ENCODE peak calls at places on chromosomes 13 and 19, in six cellular contexts. One of them, this sample, is unnamed.

GRCh38 chr13:98307392-98307743 is 130.3 kb upstream of the RNF113B start:
- DNase-seq in Caco-2: no peak
- DNase-seq in lung: no peak
- DNase-seq in CD8-positive, alpha-beta T cell: no peak
- DNase-seq in A549: no peak
- DNase-seq in heart right ventricle: no peak
- DNase-seq in this sample: no peak

GRCh38 chr13:99133848-99134247 is 66.8 kb upstream of the UBAC2 start:
- DNase-seq in Caco-2: no peak
- DNase-seq in lung: no peak
- DNase-seq in CD8-positive, alpha-beta T cell: no peak
- DNase-seq in A549: no peak
- DNase-seq in heart right ventricle: no peak
- DNase-seq in this sample: no peak

GRCh38 chr13:42056146-42056545 is 7.7 kb downstream of the DGKH start:
- DNase-seq in Caco-2: no peak
- DNase-seq in lung: no peak
- DNase-seq in CD8-positive, alpha-beta T cell: no peak
- DNase-seq in A549: no peak
- DNase-seq in heart right ventricle: no peak
- DNase-seq in this sample: no peak

GRCh38 chr13:51618626-51619025 is 34.4 kb downstream of the WDFY2 start:
- DNase-seq in Caco-2: no peak
- DNase-seq in lung: no peak
- DNase-seq in CD8-positive, alpha-beta T cell: no peak
- DNase-seq in A549: no peak
- DNase-seq in heart right ventricle: no peak
- DNase-seq in this sample: no peak

GRCh38 chr19:53945998-53946397 is 16.7 kb upstream of the CACNG8 start:
- DNase-seq in Caco-2: no peak
- DNase-seq in lung: no peak
- DNase-seq in CD8-positive, alpha-beta T cell: no peak
- DNase-seq in A549: no peak
- DNase-seq in heart right ventricle: no peak
- DNase-seq in this sample: no peak

GRCh38 chr19:46303702-46304397 is 7.0 kb downstream of the HIF3A start:
- DNase-seq in Caco-2: peak; percentile 98
- DNase-seq in lung: peak; percentile 93
- DNase-seq in CD8-positive, alpha-beta T cell: no peak
- DNase-seq in A549: peak; percentile 40
- DNase-seq in heart right ventricle: peak; percentile 68
- DNase-seq in this sample: peak; percentile 76

GRCh38 chr13:107066355-107066754 is 498.4 kb upstream of the ARGLU1 start:
- DNase-seq in Caco-2: no peak
- DNase-seq in lung: no peak
- DNase-seq in CD8-positive, alpha-beta T cell: no peak
- DNase-seq in A549: no peak
- DNase-seq in heart right ventricle: no peak
- DNase-seq in this sample: no peak

GRCh38 chr13:110057052-110057451 is 249.9 kb downstream of the COL4A1 start:
- DNase-seq in Caco-2: no peak
- DNase-seq in lung: no peak
- DNase-seq in CD8-positive, alpha-beta T cell: no peak
- DNase-seq in A549: no peak
- DNase-seq in heart right ventricle: no peak
- DNase-seq in this sample: no peak

DNA sequence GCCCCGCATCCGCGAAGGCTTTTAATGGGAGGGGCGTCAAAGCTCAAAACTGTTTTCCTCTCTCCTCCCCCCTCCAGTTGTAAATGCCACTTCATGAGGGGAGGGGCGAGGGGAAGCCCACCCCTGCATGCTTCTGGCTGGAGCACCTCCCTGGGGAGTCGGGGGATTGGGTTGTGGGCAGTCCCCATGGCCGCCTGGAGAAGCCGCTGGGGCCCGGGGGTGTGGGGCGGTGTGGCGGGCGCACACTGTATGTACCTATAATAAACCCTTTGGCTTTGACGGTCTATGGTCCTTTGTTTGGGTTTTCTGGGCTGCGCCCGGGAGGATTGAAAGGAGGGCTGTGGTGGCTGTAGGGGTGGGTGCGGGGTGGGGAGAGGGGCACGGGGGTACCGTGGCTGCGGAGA is 490 bp upstream of the SHKBP1 start:
- DNase-seq in Caco-2: no peak
- DNase-seq in lung: no peak
- DNase-seq in CD8-positive, alpha-beta T cell: no peak
- DNase-seq in A549: no peak
- DNase-seq in heart right ventricle: no peak
- DNase-seq in this sample: no peak
- H3K4me1 ChIP-seq in Caco-2: peaks cover 4% of the 10 kb centered on the region
- H3K4me1 ChIP-seq in lung: peaks cover 6% of the 10 kb centered on the region
- H3K4me1 ChIP-seq in CD8-positive, alpha-beta T cell: peaks cover 20% of the 10 kb centered on the region
- H3K4me1 ChIP-seq in A549: peaks cover 17% of the 10 kb centered on the region
- H3K4me1 ChIP-seq in heart right ventricle: peaks cover 10% of the 10 kb centered on the region
- H3K4me1 ChIP-seq in this sample: peaks cover 22% of the 10 kb centered on the region

DNA sequence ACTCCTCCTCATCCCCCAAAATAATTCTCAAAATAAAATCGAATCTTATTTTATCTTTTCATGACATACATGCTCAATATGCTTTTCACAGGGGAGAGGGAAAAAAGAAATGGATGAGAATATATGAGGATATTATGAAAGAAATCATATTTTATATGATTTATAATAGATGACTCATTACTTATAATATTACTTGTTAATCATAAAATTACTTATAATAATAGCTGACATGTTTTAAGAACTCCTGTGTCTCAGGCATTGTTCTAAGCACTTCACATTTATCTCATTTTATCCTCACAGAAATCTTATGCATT is 3.0 kb upstream of the CEACAM3 start:
- DNase-seq in Caco-2: no peak
- DNase-seq in lung: no peak
- DNase-seq in CD8-positive, alpha-beta T cell: no peak
- DNase-seq in A549: no peak
- DNase-seq in heart right ventricle: no peak
- DNase-seq in this sample: no peak
- TF ChIP-seq CTCF in Caco-2: no peak
- TF ChIP-seq CTCF in lung: no peak
- TF ChIP-seq CTCF in CD8-positive, alpha-beta T cell: no peak
- TF ChIP-seq CTCF in A549: no peak
- TF ChIP-seq CTCF in heart right ventricle: no peak
- TF ChIP-seq CTCF in this sample: no peak

GRCh38 chr19:7196721-7197168 is 97.5 kb downstream of the INSR start:
- DNase-seq in Caco-2: no peak
- DNase-seq in lung: no peak
- DNase-seq in CD8-positive, alpha-beta T cell: no peak
- DNase-seq in A549: no peak
- DNase-seq in heart right ventricle: no peak
- DNase-seq in this sample: peak; percentile 71
- H3K4me1 ChIP-seq in Caco-2: peaks cover 19% of the 10 kb centered on the region
- H3K4me1 ChIP-seq in lung: peaks cover 10% of the 10 kb centered on the region
- H3K4me1 ChIP-seq in CD8-positive, alpha-beta T cell: peaks cover 29% of the 10 kb centered on the region
- H3K4me1 ChIP-seq in A549: peaks cover 27% of the 10 kb centered on the region
- H3K4me1 ChIP-seq in heart right ventricle: peaks cover 16% of the 10 kb centered on the region
- H3K4me1 ChIP-seq in this sample: peaks cover 34% of the 10 kb centered on the region

GRCh38 chr13:93325303-93326297 is 99.0 kb downstream of the GPC6 start:
- DNase-seq in Caco-2: no peak
- DNase-seq in lung: no peak
- DNase-seq in CD8-positive, alpha-beta T cell: no peak
- DNase-seq in A549: no peak
- DNase-seq in heart right ventricle: no peak
- DNase-seq in this sample: no peak
- TF ChIP-seq CTCF in Caco-2: no peak
- TF ChIP-seq CTCF in lung: no peak
- TF ChIP-seq CTCF in CD8-positive, alpha-beta T cell: no peak
- TF ChIP-seq CTCF in A549: no peak
- TF ChIP-seq CTCF in heart right ventricle: no peak
- TF ChIP-seq CTCF in this sample: no peak

GRCh38 chr13:24218977-24219376 is 58.5 kb downstream of the SPATA13 start:
- DNase-seq in Caco-2: no peak
- DNase-seq in lung: no peak
- DNase-seq in CD8-positive, alpha-beta T cell: no peak
- DNase-seq in A549: no peak
- DNase-seq in heart right ventricle: no peak
- DNase-seq in this sample: no peak

GRCh38 chr13:24223341-24224231 is 63.1 kb downstream of the SPATA13 start:
- DNase-seq in Caco-2: no peak
- DNase-seq in lung: no peak
- DNase-seq in CD8-positive, alpha-beta T cell: no peak
- DNase-seq in A549: no peak
- DNase-seq in heart right ventricle: no peak
- DNase-seq in this sample: no peak

GRCh38 chr13:24220086-24220703 is 59.7 kb downstream of the SPATA13 start:
- DNase-seq in Caco-2: peak; percentile 64
- DNase-seq in lung: peak; percentile 58
- DNase-seq in CD8-positive, alpha-beta T cell: peak; percentile 48
- DNase-seq in A549: peak; percentile 46
- DNase-seq in heart right ventricle: no peak
- DNase-seq in this sample: no peak

GRCh38 chr13:24222756-24223155 is 62.2 kb downstream of the SPATA13 start:
- DNase-seq in Caco-2: no peak
- DNase-seq in lung: no peak
- DNase-seq in CD8-positive, alpha-beta T cell: no peak
- DNase-seq in A549: no peak
- DNase-seq in heart right ventricle: no peak
- DNase-seq in this sample: no peak

DNA sequence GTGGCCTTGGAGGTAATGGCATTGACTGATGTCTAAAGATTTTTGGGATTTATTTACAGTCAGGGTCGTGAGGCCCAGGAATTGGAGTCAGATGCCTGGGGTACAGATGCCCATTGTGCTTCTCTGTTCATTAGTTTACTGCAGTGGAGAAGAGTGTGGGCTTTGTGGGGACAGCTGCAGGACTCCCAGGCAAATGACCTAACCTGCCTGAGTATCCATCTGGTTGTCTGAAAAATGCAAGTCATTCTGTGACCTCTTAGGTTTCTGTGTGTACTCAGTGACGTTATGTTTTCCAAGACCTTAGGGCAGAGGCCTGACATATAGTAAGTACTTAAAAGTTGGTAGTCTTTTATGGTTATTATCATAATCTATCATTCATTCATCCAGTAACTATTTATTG is 60.5 kb downstream of the SPATA13 start:
- DNase-seq in Caco-2: no peak
- DNase-seq in lung: no peak
- DNase-seq in CD8-positive, alpha-beta T cell: no peak
- DNase-seq in A549: peak; percentile 10
- DNase-seq in heart right ventricle: no peak
- DNase-seq in this sample: no peak
- H3K4me1 ChIP-seq in Caco-2: peaks cover 17% of the 10 kb centered on the region
- H3K4me1 ChIP-seq in lung: peaks cover 12% of the 10 kb centered on the region
- H3K4me1 ChIP-seq in CD8-positive, alpha-beta T cell: peaks cover 23% of the 10 kb centered on the region
- H3K4me1 ChIP-seq in A549: peaks cover 50% of the 10 kb centered on the region
- H3K4me1 ChIP-seq in heart right ventricle: peaks cover 42% of the 10 kb centered on the region
- H3K4me1 ChIP-seq in this sample: no peaks in the 10 kb centered on the region

GRCh38 chr19:6272411-6272791 is 7.4 kb downstream of the MLLT1 start:
- DNase-seq in Caco-2: no peak
- DNase-seq in lung: no peak
- DNase-seq in CD8-positive, alpha-beta T cell: no peak
- DNase-seq in A549: no peak
- DNase-seq in heart right ventricle: no peak
- DNase-seq in this sample: no peak

GRCh38 chr19:6271721-6272410 is 7.9 kb downstream of the MLLT1 start:
- DNase-seq in Caco-2: no peak
- DNase-seq in lung: peak; percentile 73
- DNase-seq in CD8-positive, alpha-beta T cell: no peak
- DNase-seq in A549: no peak
- DNase-seq in heart right ventricle: peak; percentile 92
- DNase-seq in this sample: peak; percentile 90

GRCh38 chr19:6270076-6270745 is 9.6 kb downstream of the MLLT1 start:
- DNase-seq in Caco-2: no peak
- DNase-seq in lung: no peak
- DNase-seq in CD8-positive, alpha-beta T cell: no peak
- DNase-seq in A549: no peak
- DNase-seq in heart right ventricle: no peak
- DNase-seq in this sample: no peak

GRCh38 chr19:6270822-6271221 is 9.0 kb downstream of the MLLT1 start:
- DNase-seq in Caco-2: no peak
- DNase-seq in lung: no peak
- DNase-seq in CD8-positive, alpha-beta T cell: no peak
- DNase-seq in A549: no peak
- DNase-seq in heart right ventricle: no peak
- DNase-seq in this sample: no peak

GRCh38 chr19:6271251-6271650 is 8.5 kb downstream of the MLLT1 start:
- DNase-seq in Caco-2: no peak
- DNase-seq in lung: no peak
- DNase-seq in CD8-positive, alpha-beta T cell: no peak
- DNase-seq in A549: no peak
- DNase-seq in heart right ventricle: no peak
- DNase-seq in this sample: no peak
- TF ChIP-seq CTCF in Caco-2: no peak
- TF ChIP-seq CTCF in lung: no peak
- TF ChIP-seq CTCF in CD8-positive, alpha-beta T cell: no peak
- TF ChIP-seq CTCF in A549: no peak
- TF ChIP-seq CTCF in heart right ventricle: no peak
- TF ChIP-seq CTCF in this sample: no peak

DNA sequence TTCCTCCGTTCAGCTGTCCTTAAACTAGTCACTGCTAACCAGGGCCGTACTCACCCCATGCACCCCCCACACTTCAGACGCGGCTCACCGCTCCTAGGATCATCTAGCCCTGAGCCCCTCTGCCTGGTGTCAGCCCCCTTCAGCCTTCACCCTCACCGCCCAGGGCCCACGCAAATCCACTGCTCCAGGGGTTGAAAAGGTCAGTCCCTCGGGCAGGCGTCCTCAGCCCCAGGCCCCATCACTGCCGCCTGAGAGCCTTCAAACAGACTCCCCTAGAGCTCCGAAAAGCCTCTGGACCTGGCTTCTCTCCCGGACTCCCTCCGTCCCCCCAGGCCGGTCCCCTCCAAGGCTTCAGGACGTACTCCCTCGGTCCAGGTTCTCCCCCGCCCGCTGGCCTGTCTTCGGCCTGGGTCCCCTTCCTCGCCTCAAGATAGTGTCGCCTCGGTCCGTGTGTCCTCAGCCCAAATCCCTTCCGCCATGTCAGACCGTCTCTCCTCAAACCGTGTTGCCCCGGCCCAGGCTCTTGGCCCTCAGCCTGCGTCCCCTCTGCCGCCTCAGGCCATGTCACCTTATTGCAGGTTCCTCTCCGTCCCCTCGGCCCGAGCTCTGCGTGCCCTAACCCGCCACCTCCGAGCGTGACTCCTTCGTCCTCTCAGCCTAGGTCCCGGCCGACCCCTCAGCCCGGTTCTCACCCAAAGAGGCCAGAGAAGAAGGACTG is 553 bp downstream of the NAPA start:
- DNase-seq in Caco-2: no peak
- DNase-seq in lung: no peak
- DNase-seq in CD8-positive, alpha-beta T cell: no peak
- DNase-seq in A549: no peak
- DNase-seq in heart right ventricle: no peak
- DNase-seq in this sample: no peak
- H3K4me1 ChIP-seq in Caco-2: peaks cover 25% of the 10 kb centered on the region
- H3K4me1 ChIP-seq in lung: peaks cover 29% of the 10 kb centered on the region
- H3K4me1 ChIP-seq in CD8-positive, alpha-beta T cell: peaks cover 80% of the 10 kb centered on the region
- H3K4me1 ChIP-seq in A549: peaks cover 28% of the 10 kb centered on the region
- H3K4me1 ChIP-seq in heart right ventricle: peaks cover 57% of the 10 kb centered on the region
- H3K4me1 ChIP-seq in this sample: peaks cover 55% of the 10 kb centered on the region

GRCh38 chr19:15759962-15760565 is 22.3 kb downstream of the OR10H3 start:
- DNase-seq in Caco-2: no peak
- DNase-seq in lung: no peak
- DNase-seq in CD8-positive, alpha-beta T cell: no peak
- DNase-seq in A549: no peak
- DNase-seq in heart right ventricle: no peak
- DNase-seq in this sample: no peak
- TF ChIP-seq CTCF in Caco-2: no peak
- TF ChIP-seq CTCF in lung: no peak
- TF ChIP-seq CTCF in CD8-positive, alpha-beta T cell: no peak
- TF ChIP-seq CTCF in A549: peak; percentile 26
- TF ChIP-seq CTCF in heart right ventricle: peak; percentile 18
- TF ChIP-seq CTCF in this sample: no peak

This sample was measured in right atrium auricular region.